ENCODE peak calls at places on chromosomes 2 and 18, in six cellular contexts. L is HCT116, S is MM.1S, U is GM23338, J is neural progenitor cell, A is PC-3. F is an unnamed sample.
A peak's percentile ranks its signal among the peaks of the same experiment; 100 is the strongest.

GRCh38 chr2:86298411-86299390 is 38.7 kb downstream of the REEP1 start:
- DNase-seq in L (no peak), S (no peak), U (peak; percentile 56), J (peak; percentile 55), A (peak; percentile 16), F (peak; percentile 40)

GRCh38 chr2:164992818-164993217 is 37.5 kb upstream of the SLC38A11 start:
- DNase-seq in L (peak; percentile 58), S (peak; percentile 76), U (peak; percentile 90), J (peak; percentile 81), A (peak; percentile 90), F (peak; percentile 90)

GRCh38 chr2:32825291-32825712 is 121.5 kb upstream of the LTBP1 start:
- DNase-seq in L (no peak), S (no peak), U (no peak), J (no peak), A (peak; percentile 12), F (peak; percentile 19)

GRCh38 chr2:27715318-27716165 is 51.9 kb downstream of the SLC4A1AP start:
- DNase-seq in L (no peak), S (peak; percentile 54), U (peak; percentile 76), J (peak; percentile 54), A (peak; percentile 29), F (peak; percentile 85)

GRCh38 chr2:241770185-241770935 is 6.3 kb upstream of the GAL3ST2 start:
- DNase-seq in L (no peak), S (no peak), U (no peak), J (peak; percentile 64), A (no peak), F (no peak)

GRCh38 chr2:177161741-177162440 is 50.7 kb upstream of the HNRNPA3 start:
- DNase-seq in L (no peak), S (peak; percentile 28), U (peak; percentile 59), J (peak; percentile 24), A (peak; percentile 71), F (peak; percentile 83)

GRCh38 chr2:62774555-62775366 is 69.2 kb downstream of the EHBP1 start:
- DNase-seq in L (peak; percentile 49), S (peak; percentile 36), U (peak; percentile 70), J (peak; percentile 21), A (peak; percentile 80), F (peak; percentile 72)

GRCh38 chr2:197266477-197266876 is 44.1 kb downstream of the ANKRD44 start:
- DNase-seq in L (no peak), S (no peak), U (no peak), J (no peak), A (no peak), F (no peak)

GRCh38 chr2:40127890-40128548 is 323.9 kb downstream of the SLC8A1 start:
- DNase-seq in L (no peak), S (no peak), U (no peak), J (no peak), A (peak; percentile 33), F (peak; percentile 71)

GRCh38 chr2:238380785-238381184 is 45.9 kb upstream of the ASB1 start:
- DNase-seq in L (peak; percentile 62), S (no peak), U (peak; percentile 43), J (no peak), A (peak; percentile 94), F (peak; percentile 70)

GRCh38 chr18:77071711-77072292 is 60.8 kb downstream of the MBP start:
- DNase-seq in L (no peak), S (no peak), U (no peak), J (no peak), A (peak; percentile 86), F (peak; percentile 85)

GRCh38 chr18:35732652-35733051 is 151.1 kb downstream of the GALNT1 start:
- DNase-seq in L (no peak), S (no peak), U (no peak), J (no peak), A (no peak), F (peak; percentile 81)
- TF ChIP-seq EZH2phosphoT487 in L (no peak), S (no peak), U (no peak), J (no peak), A (no peak), F (no peak)

DNA sequence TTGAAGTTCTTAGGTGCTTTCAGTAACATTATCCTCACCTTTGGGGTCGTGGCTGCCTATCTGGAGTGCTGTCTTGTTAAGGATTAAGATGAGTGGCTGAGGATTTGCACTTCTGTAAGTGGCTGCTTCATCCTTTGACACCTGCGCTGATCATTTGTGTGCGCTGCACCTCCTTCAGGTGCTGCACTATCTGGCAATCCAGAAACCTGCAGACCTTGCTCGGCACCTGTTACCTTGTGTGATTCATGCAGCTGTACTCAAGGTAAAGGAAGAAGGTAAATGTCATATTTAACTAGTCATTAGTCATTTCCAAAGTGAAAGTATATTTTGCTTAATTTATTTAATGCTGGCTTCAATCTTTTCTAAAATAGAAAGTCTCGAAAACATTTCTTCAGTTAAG is 110.3 kb downstream of the RAB3GAP1 start:
- DNase-seq in L (no peak), S (peak; percentile 93), U (no peak), J (no peak), A (peak; percentile 82), F (no peak)
- H3K4me3 ChIP-seq in L (no peak overlapping the region), S (peak overlapping the region; percentile 66), U (no peak overlapping the region), J (no peak overlapping the region), A (peak overlapping the region; percentile 59), F (no peak overlapping the region)

GRCh38 chr2:6921321-6921922 is 4.2 kb downstream of the RNF144A start:
- DNase-seq in L (no peak), S (no peak), U (no peak), J (no peak), A (no peak), F (no peak)
- H3K27me3 ChIP-seq in L (no peaks in the 10 kb centered on the region), S (peaks cover 5% of the 10 kb centered on the region), U (peaks cover 21% of the 10 kb centered on the region), J (peaks cover 20% of the 10 kb centered on the region), A (no peaks in the 10 kb centered on the region), F (no peaks in the 10 kb centered on the region)

GRCh38 chr2:233519787-233520611 is 46.6 kb downstream of the USP40 start:
- DNase-seq in L (no peak), S (peak; percentile 67), U (no peak), J (no peak), A (no peak), F (no peak)

DNA sequence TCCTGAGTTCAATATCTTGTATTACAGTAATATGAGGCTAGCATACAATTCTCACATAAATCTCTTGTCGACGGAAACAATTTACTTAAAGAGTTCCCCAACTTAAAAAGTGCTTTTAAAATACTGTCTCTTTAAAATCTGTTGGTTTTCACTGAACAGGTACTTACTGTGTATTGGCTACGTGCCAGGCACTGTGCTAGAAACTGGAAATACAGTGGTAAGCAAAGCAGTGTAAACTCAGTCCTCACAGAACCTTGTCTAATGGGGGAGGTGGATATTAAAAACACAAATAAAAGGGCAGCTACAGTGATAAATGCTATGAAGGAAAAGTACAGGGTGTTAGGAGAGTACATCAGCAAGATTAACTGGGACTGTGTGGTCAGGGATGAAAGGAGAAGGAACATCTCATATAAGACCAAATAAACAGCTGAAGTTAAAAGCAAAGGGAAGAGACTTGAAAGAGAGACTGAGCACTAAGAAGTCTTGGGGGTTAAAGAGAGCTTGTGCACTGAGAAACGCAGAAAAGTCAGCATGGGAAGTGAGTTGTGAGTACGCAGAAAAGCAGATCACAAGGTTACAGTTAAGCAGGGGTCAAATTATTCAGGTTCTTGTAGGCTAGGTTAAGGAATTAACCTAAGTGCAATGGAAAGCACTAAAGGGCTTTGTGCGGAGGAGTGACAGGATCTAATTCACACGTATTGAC is 52.5 kb downstream of the USP40 start:
- DNase-seq in L (no peak), S (peak; percentile 91), U (no peak), J (no peak), A (no peak), F (no peak)
- TF ChIP-seq EZH2phosphoT487 in L (no peak), S (no peak), U (no peak), J (no peak), A (no peak), F (no peak)

GRCh38 chr2:182360012-182360662 is 66.7 kb downstream of the PDE1A start:
- DNase-seq in L (no peak), S (no peak), U (no peak), J (no peak), A (peak; percentile 15), F (peak; percentile 39)
- H3K4me3 ChIP-seq in L (no peak overlapping the region), S (no peak overlapping the region), U (no peak overlapping the region), J (no peak overlapping the region), A (no peak overlapping the region), F (no peak overlapping the region)